ENCODE peak calls at places on chromosomes 3 and 15, in ten cellular contexts. S, N, U, C, Q, E, Y, D, B and V are unnamed samples.

GRCh38 chr3:196611761-196612483 is 27.6 kb upstream of the NRROS start:
- DNase-seq in Q (no peak), B (no peak), C (no peak), S (peak; percentile 4), U (no peak), D (no peak), N (no peak), E (peak; percentile 41), Y (no peak), V (no peak)

GRCh38 chr3:169245631-169246030 is 417.9 kb downstream of the MECOM start:
- DNase-seq in D (no peak), U (no peak), S (no peak), C (no peak), E (no peak), Y (no peak), B (no peak), Q (no peak), N (no peak), V (no peak)

GRCh38 chr3:24956613-24957012 is 462.0 kb upstream of the THRB start:
- DNase-seq in C (no peak), D (no peak), N (no peak), B (no peak), Y (no peak), E (peak; percentile 5), U (no peak), Q (no peak), S (no peak), V (no peak)

GRCh38 chr15:47998523-47999113 is 122.2 kb upstream of the SLC24A5 start:
- DNase-seq in D (no peak), B (no peak), E (no peak), Q (no peak), S (no peak), C (no peak), Y (no peak), U (no peak), N (no peak), V (no peak)

GRCh38 chr3:177478170-177478859 is 281.0 kb upstream of the TBL1XR1 start:
- DNase-seq in U (no peak), B (no peak), Q (peak; percentile 54), C (no peak), Y (no peak), S (peak; percentile 99), E (no peak), D (peak; percentile 99), N (peak; percentile 84), V (peak; percentile 100)

GRCh38 chr3:128548011-128548410 is 55.0 kb upstream of the GATA2 start:
- DNase-seq in C (no peak), D (no peak), S (no peak), Y (no peak), Q (no peak), N (no peak), U (no peak), E (no peak), B (no peak), V (no peak)

GRCh38 chr3:98171066-98171465 is 4.6 kb downstream of the OR5H15 start:
- DNase-seq in B (no peak), S (no peak), D (no peak), C (no peak), N (no peak), E (no peak), Y (no peak), Q (no peak), U (no peak), V (no peak)

GRCh38 chr15:56835598-56836275 is 82.7 kb upstream of the TCF12 start:
- DNase-seq in E (no peak), C (no peak), D (peak; percentile 25), N (no peak), Y (no peak), S (peak; percentile 87), U (no peak), B (no peak), Q (peak; percentile 50), V (peak; percentile 34)

GRCh38 chr3:157589168-157589567 is 86.0 kb upstream of the VEPH1 start:
- DNase-seq in U (no peak), D (no peak), Q (no peak), S (no peak), N (no peak), C (no peak), Y (no peak), B (no peak), E (no peak), V (peak; percentile 39)

GRCh38 chr3:30123224-30123623 is 483.2 kb upstream of the TGFBR2 start:
- DNase-seq in C (no peak), N (no peak), E (no peak), S (no peak), Y (no peak), U (no peak), D (no peak), B (no peak), Q (no peak), V (no peak)

GRCh38 chr3:105527949-105528348 is 161.2 kb downstream of the ALCAM start:
- DNase-seq in C (peak; percentile 14), D (no peak), U (no peak), E (no peak), Q (no peak), S (no peak), N (no peak), Y (no peak), B (no peak), V (no peak)

GRCh38 chr3:160184655-160185054 is 40.6 kb upstream of the C3orf80 start:
- DNase-seq in E (no peak), Y (no peak), Q (no peak), U (no peak), D (no peak), S (peak; percentile 95), C (no peak), N (no peak), B (no peak), V (peak; percentile 99)

GRCh38 chr3:40237892-40238571 is 71.5 kb upstream of the EIF1B start:
- DNase-seq in B (no peak), Y (no peak), S (peak; percentile 22), N (no peak), C (no peak), D (no peak), Q (no peak), U (no peak), E (peak; percentile 7), V (peak; percentile 27)

GRCh38 chr3:20462723-20463122 is 276.7 kb upstream of the SGO1 start:
- DNase-seq in S (peak; percentile 70), N (no peak), D (no peak), C (no peak), E (no peak), U (no peak), Q (no peak), B (no peak), Y (no peak), V (no peak)

GRCh38 chr3:20462226-20462625 is 276.2 kb upstream of the SGO1 start:
- DNase-seq in D (no peak), N (no peak), C (no peak), Y (no peak), S (peak; percentile 25), B (no peak), U (no peak), E (no peak), Q (no peak), V (no peak)

DNA sequence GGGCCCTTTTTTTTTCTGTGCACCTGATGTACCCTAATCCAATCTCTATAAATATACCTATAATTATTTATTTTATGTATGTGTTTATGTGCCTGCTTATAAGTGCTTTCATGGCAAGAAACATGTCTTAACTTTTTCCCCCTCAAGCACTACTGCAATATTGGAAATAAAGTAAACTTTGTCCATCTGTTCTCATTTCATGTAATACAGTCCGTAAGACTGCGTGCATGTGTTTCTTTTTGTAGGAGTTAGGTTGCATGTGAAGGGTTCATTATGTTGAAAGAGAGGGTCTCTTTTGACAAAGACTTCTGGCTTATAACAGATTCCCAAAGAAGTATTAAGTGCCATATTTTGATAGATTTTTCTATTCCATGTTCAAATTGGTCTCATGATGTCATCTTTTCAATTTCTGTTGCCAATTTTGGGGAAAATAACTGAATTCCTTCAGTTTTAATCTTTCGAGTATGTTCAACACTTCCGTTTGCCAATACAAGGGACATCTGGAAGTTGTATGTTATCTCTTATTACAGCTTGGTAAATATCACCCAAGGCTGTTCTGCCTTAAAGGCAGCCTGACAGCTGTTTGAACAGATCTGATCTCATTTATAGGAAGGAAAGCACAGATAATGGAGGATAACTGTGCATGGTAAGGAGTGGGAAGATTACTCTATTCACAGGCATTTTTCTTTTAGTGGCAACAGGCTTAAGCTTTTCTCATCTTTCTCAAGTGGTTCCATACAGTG is 273.2 kb upstream of the SGO1 start:
- DNase-seq in Q (no peak), C (no peak), U (no peak), N (no peak), E (no peak), D (no peak), B (no peak), Y (no peak), S (peak; percentile 66), V (peak; percentile 3)
- TF ChIP-seq CTCF in Q (no peak), C (no peak), U (no peak), N (no peak), E (no peak), D (no peak), B (no peak), Y (no peak), S (no peak), V (no peak)

GRCh38 chr3:154552338-154552737 is 122.3 kb upstream of the GPR149 start:
- DNase-seq in S (no peak), E (peak; percentile 7), Y (no peak), B (no peak), Q (no peak), C (no peak), U (no peak), D (no peak), N (no peak), V (no peak)
- TF ChIP-seq CTCF in S (no peak), E (no peak), Y (no peak), B (no peak), Q (no peak), C (no peak), U (no peak), D (no peak), N (no peak), V (no peak)

DNA sequence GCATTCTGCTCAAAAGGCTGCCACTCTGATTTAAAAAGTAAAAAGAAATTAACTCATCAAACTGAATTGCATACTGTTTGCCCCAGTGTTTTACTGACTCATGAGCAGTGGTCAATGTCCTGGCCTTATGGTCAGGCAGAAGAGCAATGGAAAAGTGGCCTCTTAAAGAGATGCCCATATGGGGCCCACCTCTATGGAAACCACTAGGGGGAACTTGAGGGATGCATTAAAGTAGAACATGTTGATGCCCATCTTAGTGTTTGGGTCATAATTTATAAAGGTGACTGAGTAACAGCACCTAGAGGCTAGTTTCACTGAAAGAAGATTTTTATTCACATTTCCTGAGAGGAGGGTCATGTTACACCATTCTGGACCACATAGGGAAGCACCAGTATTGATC is 66.5 kb upstream of the RNU6-1 start:
- DNase-seq in E (no peak), N (no peak), C (no peak), Y (no peak), S (peak; percentile 56), D (no peak), B (no peak), U (no peak), Q (no peak), V (peak; percentile 57)
- TF ChIP-seq CTCF in E (peak; percentile 20), N (no peak), C (no peak), Y (no peak), S (peak; percentile 57), D (peak; percentile 26), B (no peak), U (no peak), Q (peak; percentile 10), V (peak; percentile 55)

DNA sequence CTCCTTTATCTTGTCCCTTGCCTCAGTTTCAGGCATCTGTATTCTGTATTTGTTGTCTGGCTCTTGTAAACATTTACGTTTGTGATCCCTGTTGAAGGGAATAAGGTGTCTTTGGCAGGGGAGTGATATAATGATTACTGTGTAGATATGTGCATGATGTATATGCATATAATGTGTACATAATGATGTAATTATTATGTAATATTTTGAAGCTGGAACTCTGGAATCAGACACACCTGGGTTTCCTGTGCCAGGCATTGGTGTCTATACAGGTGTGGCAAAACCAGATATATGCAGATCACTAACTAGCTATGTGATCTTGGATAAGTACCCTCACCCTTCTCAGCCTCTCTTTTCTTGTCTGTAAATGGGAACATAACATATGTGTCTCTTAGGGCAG is 241.2 kb upstream of the FEZF2 start:
- DNase-seq in N (no peak), U (no peak), Q (no peak), Y (no peak), E (no peak), C (no peak), D (no peak), S (no peak), B (no peak), V (no peak)
- TF ChIP-seq CTCF in N (no peak), U (no peak), Q (no peak), Y (no peak), E (no peak), C (no peak), D (no peak), S (no peak), B (no peak), V (no peak)